ENCODE peak calls at places on chromosomes 12 and 14, in six cellular contexts. O, H, E, A, Q and I are unnamed samples.

GRCh38 chr12:122201381-122201780 is 2.1 kb upstream of the B3GNT4 start:
- DNase-seq in E (no peak), O (no peak), Q (no peak), H (no peak), A (no peak), I (no peak)

GRCh38 chr14:87108726-87109125 is 884.3 kb downstream of the GALC start:
- DNase-seq in E (no peak), A (no peak), Q (no peak), H (no peak), O (no peak), I (no peak)

GRCh38 chr12:124906606-124907261 is 7.7 kb downstream of the UBC start:
- DNase-seq in O (peak; percentile 42), Q (peak; percentile 95), H (peak; percentile 100), A (peak; percentile 96), E (peak; percentile 83), I (no peak)

GRCh38 chr12:109759076-109759420 is 45.4 kb downstream of the FAM222A start:
- DNase-seq in H (no peak), Q (no peak), A (no peak), O (no peak), E (no peak), I (no peak)

GRCh38 chr14:104794641-104795467 is 694 bp downstream of the AKT1 start:
- DNase-seq in Q (no peak), H (no peak), O (no peak), A (no peak), E (no peak), I (no peak)

GRCh38 chr12:32016680-32017482 is 57.7 kb downstream of the RESF1 start:
- DNase-seq in E (no peak), O (no peak), A (no peak), Q (no peak), H (no peak), I (no peak)

GRCh38 chr14:51880810-51881580 is 20.6 kb downstream of the GNG2 start:
- DNase-seq in H (no peak), O (no peak), A (no peak), E (no peak), Q (no peak), I (no peak)

GRCh38 chr12:86623267-86623666 is 367.1 kb upstream of the MGAT4C start:
- DNase-seq in E (no peak), H (no peak), A (peak; percentile 32), O (no peak), Q (no peak), I (no peak)

GRCh38 chr14:105917933-105918436 is 391.6 kb downstream of the TMEM121 start:
- DNase-seq in Q (no peak), H (no peak), E (no peak), A (no peak), O (no peak), I (peak; percentile 44)

GRCh38 chr12:58809064-58809607 is 111.2 kb downstream of the LRIG3 start:
- DNase-seq in Q (no peak), A (no peak), H (no peak), E (no peak), O (no peak), I (no peak)

GRCh38 chr14:53610947-53611346 is 345.7 kb downstream of the BMP4 start:
- DNase-seq in O (no peak), Q (no peak), H (no peak), E (no peak), A (no peak), I (no peak)

GRCh38 chr12:27861428-27862167 is 81.6 kb upstream of the MANSC4 start:
- DNase-seq in E (no peak), H (peak; percentile 13), A (no peak), O (no peak), Q (no peak), I (no peak)

GRCh38 chr14:98551028-98551427 is 721.0 kb downstream of the BCL11B start:
- DNase-seq in H (no peak), E (no peak), O (no peak), Q (no peak), A (no peak), I (no peak)

GRCh38 chr14:92472860-92473259 is 40.7 kb upstream of the RIN3 start:
- DNase-seq in Q (no peak), O (no peak), E (no peak), A (no peak), H (no peak), I (no peak)

GRCh38 chr12:12017135-12017581 is 53.6 kb upstream of the BCL2L14 start:
- DNase-seq in O (no peak), H (no peak), Q (no peak), E (no peak), A (no peak), I (no peak)

GRCh38 chr14:69580009-69580577 is 5.4 kb upstream of the CCDC177 start:
- DNase-seq in E (peak; percentile 58), O (no peak), Q (peak; percentile 78), A (peak; percentile 71), H (no peak), I (no peak)

GRCh38 chr12:108693781-108694180 is 37.5 kb downstream of the CORO1C start:
- DNase-seq in E (no peak), O (no peak), H (no peak), Q (no peak), A (no peak), I (no peak)

GRCh38 chr14:50003213-50004021 is 110.5 kb downstream of the ARF6 start:
- DNase-seq in H (peak; percentile 64), A (peak; percentile 75), Q (peak; percentile 46), E (peak; percentile 41), O (peak; percentile 51), I (peak; percentile 96)

GRCh38 chr12:70994217-70994788 is 73.8 kb upstream of the PTPRR start:
- DNase-seq in A (no peak), E (no peak), H (peak; percentile 28), Q (peak; percentile 41), O (no peak), I (no peak)

GRCh38 chr12:7108928-7109920 is at the start of gene C1RL:
- DNase-seq in Q (peak; percentile 66), E (peak; percentile 95), H (peak; percentile 99), A (peak; percentile 90), O (peak; percentile 67), I (peak; percentile 95)

GRCh38 chr12:65156366-65156831 is 13.0 kb upstream of the LEMD3 start:
- DNase-seq in H (no peak), A (no peak), O (no peak), E (no peak), Q (peak; percentile 3), I (no peak)

GRCh38 chr12:20520572-20520971 is 152.2 kb downstream of the PDE3A start:
- DNase-seq in A (no peak), H (no peak), Q (no peak), E (peak; percentile 17), O (no peak), I (no peak)

GRCh38 chr12:54140958-54141388 is 47.8 kb downstream of the SMUG1 start:
- DNase-seq in O (no peak), E (no peak), A (no peak), Q (no peak), H (peak; percentile 36), I (peak; percentile 76)

GRCh38 chr14:74491952-74492351 is 1.2 kb downstream of the NPC2 start:
- DNase-seq in Q (no peak), A (peak; percentile 59), O (no peak), E (no peak), H (no peak), I (no peak)

GRCh38 chr12:78938341-78939084 is 73.9 kb downstream of the SYT1 start:
- DNase-seq in Q (no peak), H (no peak), O (no peak), E (no peak), A (no peak), I (no peak)

GRCh38 chr14:33647385-33647786 is 303.5 kb downstream of the EGLN3 start:
- DNase-seq in A (peak; percentile 20), H (no peak), E (no peak), O (no peak), Q (peak; percentile 97), I (no peak)

GRCh38 chr12:92080390-92081285 is 65.0 kb downstream of the BTG1 start:
- DNase-seq in H (no peak), E (no peak), O (no peak), A (peak; percentile 90), Q (peak; percentile 68), I (no peak)

GRCh38 chr14:104433401-104434213 is 146.0 kb upstream of the C14orf180 start:
- DNase-seq in A (no peak), Q (no peak), H (no peak), O (no peak), E (no peak), I (no peak)

GRCh38 chr12:54701940-54702592 is 53.9 kb upstream of the DCD start:
- DNase-seq in H (peak; percentile 40), E (no peak), A (peak; percentile 55), O (no peak), Q (peak; percentile 32), I (no peak)

GRCh38 chr14:21072102-21072501 is 2.0 kb downstream of the ARHGEF40 start:
- DNase-seq in E (no peak), O (no peak), Q (peak; percentile 70), A (no peak), H (peak; percentile 59), I (no peak)

GRCh38 chr14:91144425-91145145 is 30.7 kb downstream of the DGLUCY start:
- DNase-seq in A (no peak), H (no peak), E (no peak), Q (peak; percentile 48), O (no peak), I (no peak)

GRCh38 chr14:101876539-101876938 is 87.8 kb upstream of the DYNC1H1 start:
- DNase-seq in A (no peak), H (peak; percentile 78), O (peak; percentile 21), E (no peak), Q (no peak), I (no peak)

GRCh38 chr14:86722612-86723253 is 1192.8 kb downstream of the FLRT2 start:
- DNase-seq in H (no peak), O (no peak), Q (no peak), A (no peak), E (no peak), I (no peak)

GRCh38 chr14:96385385-96385784 is 6.5 kb upstream of the AK7 start:
- DNase-seq in O (no peak), E (no peak), Q (no peak), A (no peak), H (no peak), I (no peak)

GRCh38 chr12:3724096-3724805 is 28.7 kb downstream of the CRACR2A start:
- DNase-seq in H (no peak), Q (no peak), A (no peak), E (no peak), O (no peak), I (no peak)

GRCh38 chr14:91654836-91655235 is 77.0 kb downstream of the CATSPERB start:
- DNase-seq in A (no peak), E (no peak), Q (no peak), O (no peak), H (no peak), I (no peak)

GRCh38 chr12:79933580-79934264 is 1.2 kb downstream of the PPP1R12A start:
- DNase-seq in A (no peak), Q (peak; percentile 10), H (peak; percentile 17), O (no peak), E (no peak), I (no peak)

GRCh38 chr12:132771126-132771838 is 9.7 kb upstream of the ANKLE2 start:
- DNase-seq in Q (no peak), A (no peak), O (no peak), E (no peak), H (no peak), I (no peak)

GRCh38 chr14:38311655-38312054 is 55.8 kb upstream of the CLEC14A start:
- DNase-seq in Q (no peak), O (no peak), A (no peak), H (no peak), E (no peak), I (no peak)

GRCh38 chr14:56860441-56860840 is 50.2 kb upstream of the OTX2 start:
- DNase-seq in H (no peak), A (no peak), O (no peak), Q (no peak), E (no peak), I (no peak)